ENCODE peak calls at places on chromosomes 5 and 9, in nine cellular contexts. A is AG04450; W is cardiac muscle cell; E is activated CD8-positive, alpha-beta memory T cell treated with anti-CD3 and anti-CD28 coated beads for 4 hours; Z is activated CD4-positive, alpha-beta T cell treated with anti-CD3 and anti-CD28 coated beads, Interleukin-2, amount 50 U/mL, for 4 hours; L is stimulated activated CD4-positive, alpha-beta T cell treated with anti-CD3 and anti-CD28 coated beads, Interleukin-1b, Interleukin-23, amount 100 ng/mL, for 1 hour; T is adipocyte; N is AG08395; V is GM12865. I is an unnamed sample.

GRCh38 chr9:130361873-130362362 is 82.8 kb upstream of the ASS1 start:
- DNase-seq in T (no peak), V (no peak), Z (no peak), L (no peak), A (no peak), E (no peak), N (no peak), W (no peak), I (no peak)

GRCh38 chr9:92289708-92290390 is 3.6 kb downstream of the IARS1 start:
- DNase-seq in T (peak; percentile 62), E (no peak), Z (no peak), L (no peak), W (no peak), V (no peak), N (peak; percentile 6), A (no peak), I (no peak)

GRCh38 chr5:135576075-135576599 is 2.7 kb downstream of the CXCL14 start:
- DNase-seq in L (no peak), Z (no peak), N (peak; percentile 77), V (no peak), T (peak; percentile 37), A (no peak), E (no peak), W (no peak), I (no peak)

GRCh38 chr9:18077941-18078678 is 395.8 kb upstream of the ADAMTSL1 start:
- DNase-seq in T (no peak), L (no peak), A (no peak), Z (no peak), W (no peak), N (no peak), E (no peak), V (no peak), I (no peak)

GRCh38 chr9:91033802-91034201 is 232.2 kb downstream of the SYK start:
- DNase-seq in A (no peak), V (peak; percentile 74), E (peak; percentile 36), L (peak; percentile 62), T (no peak), N (no peak), Z (peak; percentile 67), W (peak; percentile 41), I (no peak)

GRCh38 chr5:29795253-29795652 is 1398.2 kb upstream of the CDH6 start:
- DNase-seq in N (no peak), L (no peak), Z (no peak), T (peak; percentile 6), A (no peak), E (no peak), V (no peak), W (no peak), I (no peak)

GRCh38 chr9:135275163-135275925 is 187.9 kb downstream of the OLFM1 start:
- DNase-seq in T (no peak), A (no peak), Z (no peak), E (no peak), N (no peak), L (no peak), V (no peak), W (no peak), I (no peak)

GRCh38 chr5:128163991-128164390 is 80.4 kb downstream of the SLC12A2 start:
- DNase-seq in N (peak; percentile 3), L (no peak), V (no peak), Z (no peak), W (no peak), E (no peak), A (peak; percentile 2), T (peak; percentile 11), I (no peak)

GRCh38 chr5:112159435-112159834 is 259.6 kb downstream of the EPB41L4A start:
- DNase-seq in V (no peak), A (peak; percentile 20), Z (no peak), W (peak; percentile 59), N (no peak), E (no peak), L (no peak), T (no peak), I (no peak)

GRCh38 chr5:132054697-132055440 is 5.6 kb upstream of the IL3 start:
- DNase-seq in Z (no peak), N (no peak), V (no peak), E (no peak), T (no peak), W (no peak), A (no peak), L (no peak), I (no peak)

GRCh38 chr5:142900926-142901325 is 130.7 kb downstream of the ARHGAP26 start:
- DNase-seq in Z (no peak), A (peak; percentile 92), V (no peak), E (no peak), T (peak; percentile 87), N (peak; percentile 68), W (no peak), L (no peak), I (peak; percentile 54)

GRCh38 chr9:34084562-34084961 is 35.9 kb upstream of the UBAP2 start:
- DNase-seq in W (no peak), L (no peak), N (no peak), Z (no peak), E (no peak), V (no peak), T (peak; percentile 22), A (no peak), I (peak; percentile 73)

GRCh38 chr5:73338201-73339126 is 110.1 kb downstream of the FOXD1 start:
- DNase-seq in W (no peak), N (no peak), E (no peak), T (peak; percentile 83), A (peak; percentile 50), V (no peak), Z (no peak), L (no peak), I (no peak)

GRCh38 chr5:111227805-111228204 is 3.6 kb downstream of the CAMK4 start:
- DNase-seq in A (no peak), N (peak; percentile 55), W (no peak), T (peak; percentile 58), V (peak; percentile 55), Z (no peak), L (no peak), E (no peak), I (peak; percentile 62)

GRCh38 chr5:118095100-118095499 is 893.2 kb downstream of the DTWD2 start:
- DNase-seq in Z (no peak), A (no peak), N (no peak), L (no peak), V (no peak), W (peak; percentile 66), T (peak; percentile 39), E (no peak), I (no peak)

GRCh38 chr9:130820135-130820738 is 14.8 kb upstream of the ABL1 start:
- DNase-seq in Z (no peak), V (no peak), E (no peak), W (no peak), L (no peak), N (no peak), T (no peak), A (no peak), I (no peak)

I was measured in myocyte.